ENCODE peak calls at places on chromosomes 5 and 9, in five cellular contexts. J is EH, A is pons, H is hippocampal formation, N is NCI-H774. F is an unnamed sample.

GRCh38 chr9:126676685-126677143 is 63.0 kb downstream of the LMX1B start:
- DNase-seq in J (no peak), A (no peak), H (no peak), N (no peak), F (peak)

GRCh38 chr9:114616684-114617520 is 5.8 kb downstream of the TMEM268 start:
- DNase-seq in J (no peak), A (peak), H (peak), N (no peak), F (no peak)

GRCh38 chr5:28014779-28015178 is 976.4 kb upstream of the CDH9 start:
- DNase-seq in J (no peak), A (no peak), H (no peak), N (no peak), F (no peak)

GRCh38 chr5:36298546-36298945 is 3.2 kb downstream of the RANBP3L start:
- DNase-seq in J (peak), A (no peak), H (no peak), N (no peak), F (no peak)

GRCh38 chr5:134590992-134591659 is 41.5 kb downstream of the SAR1B start:
- DNase-seq in J (no peak), A (no peak), H (no peak), N (no peak), F (peak)

GRCh38 chr5:113293613-113294340 is 141.0 kb downstream of the TSSK1B start:
- DNase-seq in J (peak), A (no peak), H (no peak), N (no peak), F (no peak)

GRCh38 chr9:135123145-135123544 is 35.7 kb downstream of the OLFM1 start:
- DNase-seq in J (no peak), A (no peak), H (no peak), N (no peak), F (no peak)

GRCh38 chr5:108924457-108924961 is 176.8 kb downstream of the FER start:
- DNase-seq in J (no peak), A (no peak), H (no peak), N (no peak), F (no peak)

GRCh38 chr9:18442629-18443491 is 31.1 kb upstream of the ADAMTSL1 start:
- DNase-seq in J (peak), A (peak), H (peak), N (peak), F (peak)

GRCh38 chr9:75866273-75866871 is 24.1 kb upstream of the PCSK5 start:
- DNase-seq in J (peak), A (peak), H (peak), N (peak), F (peak)

GRCh38 chr5:166165600-166165999 is 2125.8 kb upstream of the WWC1 start:
- DNase-seq in J (no peak), A (no peak), H (no peak), N (no peak), F (no peak)

GRCh38 chr9:35935261-35935660 is 22.7 kb downstream of the OR2S2 start:
- DNase-seq in J (no peak), A (no peak), H (no peak), N (no peak), F (no peak)

GRCh38 chr9:7984713-7985112 is 185.1 kb upstream of the DMAC1 start:
- DNase-seq in J (no peak), A (peak), H (no peak), N (no peak), F (peak)

GRCh38 chr5:36242534-36243144 is 914 bp upstream of the NADK2 start:
- DNase-seq in J (no peak), A (peak), H (no peak), N (no peak), F (peak)

GRCh38 chr9:111622626-111623025 is 8.5 kb upstream of the DNAJC25 start:
- DNase-seq in J (peak), A (no peak), H (no peak), N (no peak), F (no peak)

GRCh38 chr5:18113724-18114123 is 479.5 kb downstream of the TAF11L14 start:
- DNase-seq in J (no peak), A (peak), H (peak), N (peak), F (peak)

GRCh38 chr5:112475747-112476435 is 56.8 kb upstream of the EPB41L4A start:
- DNase-seq in J (no peak), A (peak), H (peak), N (no peak), F (no peak)

F was measured in NCI-H146.